ENCODE peak calls at places on chromosomes 4 and X, in five cellular contexts. P is fibroblast of lung, M is suprapubic skin, J is AG04450, A is pancreas. G is an unnamed sample.

GRCh38 chrX:16335181-16335580 is 167.9 kb downstream of the MAGEB17 start:
- DNase-seq in P (no peak), M (no peak), J (no peak), A (no peak), G (no peak)

GRCh38 chr4:602559-602942 is 22.8 kb upstream of the PDE6B start:
- DNase-seq in P (no peak), M (no peak), J (no peak), A (peak), G (no peak)

GRCh38 chr4:113248320-113248719 is 198.9 kb downstream of the ANK2 start:
- DNase-seq in P (no peak), M (no peak), J (no peak), A (no peak), G (no peak)

GRCh38 chr4:74433043-74433442 is 11.9 kb upstream of the AREG start:
- DNase-seq in P (no peak), M (no peak), J (no peak), A (no peak), G (no peak)

GRCh38 chr4:12445711-12446110 is 1017.0 kb upstream of the HS3ST1 start:
- DNase-seq in P (no peak), M (no peak), J (no peak), A (no peak), G (no peak)

GRCh38 chrX:46791927-46792825 is 33.3 kb upstream of the SLC9A7 start:
- DNase-seq in P (peak), M (no peak), J (no peak), A (peak), G (peak)

GRCh38 chrX:147803948-147804347 is 107.8 kb upstream of the FMR1 start:
- DNase-seq in P (no peak), M (no peak), J (no peak), A (no peak), G (no peak)

GRCh38 chr4:38787693-38788092 is 4.9 kb upstream of the TLR10 start:
- DNase-seq in P (no peak), M (no peak), J (no peak), A (no peak), G (no peak)

GRCh38 chrX:22652596-22652995 is 347.2 kb upstream of the DDX53 start:
- DNase-seq in P (peak), M (no peak), J (peak), A (no peak), G (no peak)

GRCh38 chr4:69753666-69754065 is 6.8 kb downstream of the SULT1B1 start:
- DNase-seq in P (peak), M (no peak), J (peak), A (no peak), G (no peak)

GRCh38 chrX:19649227-19650009 is 134.1 kb upstream of the MAP3K15 start:
- DNase-seq in P (peak), M (no peak), J (no peak), A (no peak), G (no peak)

GRCh38 chr4:61923179-61923578 is 723.1 kb downstream of the ADGRL3 start:
- DNase-seq in P (no peak), M (no peak), J (no peak), A (no peak), G (no peak)

GRCh38 chr4:159070742-159071141 is 32.1 kb upstream of the RAPGEF2 start:
- DNase-seq in P (peak), M (no peak), J (no peak), A (no peak), G (no peak)

GRCh38 chr4:145546556-145546955 is 64.9 kb downstream of the SMAD1 start:
- DNase-seq in P (no peak), M (no peak), J (no peak), A (no peak), G (no peak)

GRCh38 chr4:12852338-12853307 is 631.5 kb downstream of the RAB28 start:
- DNase-seq in P (peak), M (no peak), J (peak), A (no peak), G (peak)

GRCh38 chr4:98613453-98614075 is 44.8 kb downstream of the TSPAN5 start:
- DNase-seq in P (no peak), M (no peak), J (no peak), A (no peak), G (no peak)

GRCh38 chr4:23930750-23931488 is 41.1 kb upstream of the PPARGC1A start:
- DNase-seq in P (peak), M (peak), J (no peak), A (peak), G (peak)

GRCh38 chr4:157004279-157005161 is 32.9 kb upstream of the PDGFC start:
- DNase-seq in P (peak), M (no peak), J (no peak), A (peak), G (peak)

GRCh38 chr4:47809654-47810203 is 28.1 kb downstream of the CORIN start:
- DNase-seq in P (no peak), M (no peak), J (no peak), A (no peak), G (no peak)

GRCh38 chr4:124111922-124112321 is 600.6 kb downstream of the ANKRD50 start:
- DNase-seq in P (peak), M (no peak), J (peak), A (no peak), G (peak)

GRCh38 chrX:131752493-131753198 is 208.8 kb downstream of the OR13H1 start:
- DNase-seq in P (no peak), M (peak), J (no peak), A (no peak), G (no peak)

GRCh38 chr4:15936495-15936894 is 2.0 kb downstream of the FGFBP1 start:
- DNase-seq in P (no peak), M (peak), J (no peak), A (no peak), G (no peak)

GRCh38 chrX:37922926-37923325 is 75.6 kb upstream of the DYNLT3 start:
- DNase-seq in P (no peak), M (no peak), J (no peak), A (no peak), G (no peak)

DNA sequence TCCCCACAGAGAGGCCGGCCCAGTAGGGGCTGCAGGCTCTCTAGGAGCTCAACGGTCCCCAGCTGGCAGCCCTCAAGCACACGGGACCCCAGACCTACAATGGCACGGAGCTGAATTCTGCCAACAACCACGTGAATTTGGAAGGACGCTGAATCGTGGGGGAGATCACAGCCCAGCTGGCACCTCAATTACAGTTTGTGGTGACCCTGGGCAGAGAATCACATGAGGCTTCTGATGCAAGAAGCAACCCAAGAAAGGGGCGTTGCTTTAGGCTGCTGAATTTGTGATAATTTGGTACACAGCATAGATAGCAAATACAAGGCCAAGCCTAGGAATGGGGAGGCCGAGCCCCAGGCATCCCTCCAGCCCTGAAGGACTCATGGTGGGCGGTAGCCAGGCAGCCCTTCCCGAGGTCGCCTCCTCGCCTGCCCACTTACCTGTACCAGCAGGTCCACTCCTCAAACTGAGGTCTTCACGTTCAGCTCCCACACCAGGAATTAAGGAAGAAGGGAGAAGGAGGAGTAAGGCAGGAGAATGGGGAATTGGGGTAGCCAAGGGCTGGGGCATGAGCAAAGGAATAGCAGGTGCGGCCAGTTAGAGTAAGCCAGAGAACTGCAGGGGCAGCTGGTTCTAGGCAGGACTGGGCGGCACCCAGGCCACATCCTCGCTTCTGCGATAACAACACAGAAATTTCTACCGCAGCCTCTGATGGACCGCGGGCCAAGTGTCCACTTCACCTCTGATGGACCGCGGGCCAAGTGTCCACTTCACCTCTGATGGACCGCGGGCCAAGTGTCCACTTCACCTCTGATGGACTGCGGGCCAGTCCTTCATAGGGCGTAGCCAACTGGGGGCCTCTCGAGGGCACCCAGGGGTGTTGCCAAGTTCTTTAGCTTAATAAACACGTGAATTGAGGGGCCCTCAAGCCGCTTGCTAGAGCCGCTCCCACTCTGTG is 23.4 kb upstream of the HTRA3 start:
- DNase-seq in P (no peak), M (no peak), J (no peak), A (no peak), G (no peak)
- H3K27ac ChIP-seq in P (no peak), M (peak), J (no peak), A (no peak), G (no peak)

DNA sequence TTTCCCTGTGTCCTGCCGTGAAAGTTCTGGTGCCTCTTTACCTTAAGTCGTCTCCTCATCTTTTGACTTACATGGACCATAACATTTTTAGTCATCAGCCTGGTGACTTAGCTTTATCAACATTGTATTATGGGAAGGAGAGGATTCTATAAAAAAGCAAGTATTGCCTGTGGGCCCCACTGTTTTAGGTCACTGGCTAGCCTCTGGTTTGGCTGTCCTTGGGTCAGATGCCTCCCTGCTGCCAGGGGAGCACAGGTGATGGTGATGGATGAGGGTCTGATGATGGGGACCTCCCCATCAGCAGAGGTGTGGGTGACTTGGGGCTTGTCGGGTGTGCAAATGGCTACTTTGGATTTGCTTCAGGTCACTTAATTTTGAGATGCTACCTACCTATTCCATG is 51.8 kb downstream of the FAM193A start:
- DNase-seq in P (no peak), M (no peak), J (no peak), A (no peak), G (no peak)
- H3K27ac ChIP-seq in P (no peak), M (no peak), J (no peak), A (no peak), G (no peak)

DNA sequence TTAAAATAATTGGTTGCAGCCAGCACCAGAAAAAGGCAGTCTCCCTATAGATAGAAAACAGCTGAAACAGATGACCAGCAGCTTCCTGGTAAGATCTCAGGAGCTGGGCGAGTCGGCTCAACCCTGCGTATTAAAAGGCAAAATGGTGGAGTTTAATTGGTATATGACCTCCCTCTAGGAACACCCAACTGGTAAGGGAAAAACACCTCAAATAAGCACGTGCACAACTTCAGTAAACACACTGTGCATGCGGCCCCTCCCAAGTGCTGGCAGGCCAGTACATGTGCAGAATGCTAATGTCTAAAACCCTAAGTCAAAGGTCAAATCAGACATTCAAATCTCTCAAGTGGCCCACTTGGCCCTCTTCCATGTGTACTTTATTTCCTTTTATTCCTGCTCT is 103.2 kb upstream of the PDE5A start:
- DNase-seq in P (no peak), M (no peak), J (no peak), A (no peak), G (no peak)
- H3K27ac ChIP-seq in P (peak), M (no peak), J (no peak), A (peak), G (no peak)

GRCh38 chr4:37687666-37688065 is 1.5 kb upstream of the RELL1 start:
- DNase-seq in P (no peak), M (no peak), J (no peak), A (no peak), G (no peak)
- H3K27ac ChIP-seq in P (no peak), M (no peak), J (no peak), A (no peak), G (no peak)

DNA sequence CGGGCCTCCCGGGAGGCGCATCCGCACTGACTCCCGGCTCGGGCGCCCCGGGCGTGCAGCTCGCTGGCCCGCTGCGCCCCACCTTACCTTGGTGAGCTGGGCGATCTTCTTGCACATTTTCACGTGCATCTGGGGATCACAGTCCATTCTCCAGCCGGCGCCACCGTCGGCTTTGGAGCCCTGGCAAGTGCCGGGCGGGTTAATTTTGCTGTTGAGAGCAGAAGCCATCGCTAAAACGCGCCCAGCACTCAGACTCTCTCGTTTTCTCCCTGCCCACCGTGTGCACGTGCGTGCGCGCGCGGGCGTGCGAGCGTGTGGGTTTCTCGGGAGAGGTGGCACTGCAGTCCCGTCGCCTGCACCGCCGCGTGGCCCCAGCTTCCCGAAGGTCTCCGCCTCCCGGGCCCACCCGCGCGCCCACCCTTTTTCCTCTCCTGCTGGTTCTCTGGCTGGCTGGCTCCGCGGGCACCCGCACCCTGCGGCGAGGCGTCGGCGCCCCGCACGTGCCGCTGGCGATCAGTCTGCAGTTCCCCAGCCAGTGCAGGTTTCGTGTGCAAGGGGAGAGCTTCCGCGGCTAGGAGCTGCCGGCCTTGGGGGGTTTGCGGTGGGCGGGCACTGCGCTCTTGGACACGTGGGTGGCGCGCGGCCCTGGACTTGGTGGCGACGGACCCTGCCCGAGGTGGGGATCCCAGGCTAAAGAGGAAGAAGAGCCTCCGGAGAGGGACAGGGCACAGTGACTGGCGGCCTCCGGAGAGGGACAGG is at the start of gene FAM184B:
- DNase-seq in P (no peak), M (no peak), J (no peak), A (no peak), G (no peak)
- H3K27ac ChIP-seq in P (no peak), M (no peak), J (no peak), A (no peak), G (no peak)

GRCh38 chr4:186942745-186943606 is 219.3 kb upstream of the FAT1 start:
- DNase-seq in P (peak), M (no peak), J (no peak), A (no peak), G (no peak)
- H3K27ac ChIP-seq in P (no peak), M (no peak), J (no peak), A (no peak), G (no peak)

DNA sequence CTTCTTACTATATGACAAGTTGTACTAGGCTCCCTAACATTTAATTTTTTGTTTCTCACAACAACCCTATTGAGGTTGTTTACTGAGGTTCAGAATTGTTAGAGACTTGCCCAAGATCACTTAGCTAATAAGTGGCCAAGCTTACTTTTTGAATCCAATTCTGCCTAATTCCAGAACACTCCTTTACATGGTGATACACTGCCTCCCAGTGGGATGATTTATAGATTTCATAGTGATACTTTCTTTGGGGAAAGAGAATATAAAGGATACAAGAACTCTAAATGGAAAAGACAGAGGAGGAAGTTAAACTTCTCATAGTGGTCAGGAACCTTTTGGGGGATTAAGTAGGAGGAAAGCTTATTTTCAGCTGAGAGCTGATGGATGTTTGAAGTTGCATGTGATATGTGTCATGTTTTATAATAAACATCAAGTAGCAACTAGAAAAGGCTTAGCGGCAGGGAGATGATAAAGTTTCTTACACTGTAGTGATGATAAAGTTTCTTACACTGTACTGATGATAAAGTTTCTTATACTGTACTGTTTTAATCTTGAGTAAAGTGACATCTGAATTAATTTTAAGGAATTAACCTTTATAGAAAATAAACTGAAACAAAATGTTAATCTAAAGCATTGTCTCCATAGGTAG is 15.3 kb downstream of the STAG2 start:
- DNase-seq in P (peak), M (no peak), J (no peak), A (no peak), G (no peak)
- H3K27ac ChIP-seq in P (no peak), M (no peak), J (no peak), A (peak), G (no peak)